ENCODE peak calls at places on chromosomes 16 and 17, in nine cellular contexts. R is activated naive CD4-positive, alpha-beta T cell treated with anti-CD3 and anti-CD28 coated beads, Interleukin-2, amount 10 ng/mL, durations not matched to agents 7 days and 5 days; B is left colon; C is anterior cingulate cortex; S is upper lobe of right lung; F is GM12878; Q is mammary epithelial cell; W is mucosa of descending colon; T is GM13977. M is an unnamed sample.

GRCh38 chr16:75202069-75202590 is 4.8 kb downstream of the CTRB2 start:
- DNase-seq in R (no peak), B (no peak), C (no peak), S (peak), F (no peak), Q (no peak), W (no peak), T (no peak), M (no peak)

GRCh38 chr16:89330177-89330856 is 112.8 kb downstream of the ZNF778 start:
- DNase-seq in R (peak), B (no peak), C (no peak), S (peak), F (no peak), Q (peak), W (peak), T (no peak), M (no peak)

GRCh38 chr17:72123496-72123963 is 2.7 kb downstream of the SOX9 start:
- DNase-seq in R (no peak), B (peak), C (no peak), S (no peak), F (no peak), Q (peak), W (peak), T (peak), M (no peak)

GRCh38 chr16:54135361-54136275 is 151.0 kb downstream of the IRX3 start:
- DNase-seq in R (no peak), B (no peak), C (no peak), S (no peak), F (no peak), Q (peak), W (no peak), T (no peak), M (peak)

GRCh38 chr17:1143573-1143972 is 36.2 kb downstream of the ABR start:
- DNase-seq in R (no peak), B (no peak), C (no peak), S (no peak), F (no peak), Q (no peak), W (no peak), T (no peak), M (no peak)

GRCh38 chr16:23424292-23424958 is 28.6 kb downstream of the COG7 start:
- DNase-seq in R (no peak), B (peak), C (no peak), S (peak), F (no peak), Q (peak), W (peak), T (no peak), M (no peak)

GRCh38 chr16:17331071-17331521 is 139.7 kb downstream of the XYLT1 start:
- DNase-seq in R (no peak), B (no peak), C (no peak), S (no peak), F (no peak), Q (no peak), W (peak), T (no peak), M (peak)

GRCh38 chr16:85655216-85656129 is 33.3 kb downstream of the GINS2 start:
- DNase-seq in R (no peak), B (no peak), C (no peak), S (no peak), F (no peak), Q (no peak), W (peak), T (no peak), M (no peak)

GRCh38 chr16:67636713-67637112 is 8.2 kb upstream of the CARMIL2 start:
- DNase-seq in R (no peak), B (no peak), C (no peak), S (peak), F (no peak), Q (no peak), W (no peak), T (no peak), M (no peak)

GRCh38 chr17:50047083-50047482 is 8.8 kb upstream of the ITGA3 start:
- DNase-seq in R (no peak), B (no peak), C (no peak), S (no peak), F (no peak), Q (no peak), W (no peak), T (no peak), M (no peak)